ENCODE peak calls at places on chromosomes 4 and X, in ten cellular contexts. U is A549, S is ovary, L is GM12878, F is right lobe of liver, X is stomach, A is GM12891, W is heart left ventricle, M is K562, K is esophagus muscularis mucosa. H is an unnamed sample.

GRCh38 chrX:132181364-132181763 is 37.9 kb downstream of the RAP2C start:
- DNase-seq in U (no peak), S (no peak), L (no peak), F (peak; percentile 48), X (peak; percentile 26), A (no peak), W (peak; percentile 6), M (no peak), K (no peak), H (peak; percentile 30)

GRCh38 chrX:70479970-70480659 is 35.5 kb downstream of the DLG3 start:
- DNase-seq in U (peak; percentile 30), S (no peak), L (no peak), F (no peak), X (peak; percentile 43), A (no peak), W (peak; percentile 6), M (no peak), K (no peak), H (no peak)

GRCh38 chr4:72896515-72896914 is 173.0 kb downstream of the COX18 start:
- DNase-seq in U (peak; percentile 11), S (peak; percentile 51), L (no peak), F (no peak), X (no peak), A (no peak), W (no peak), M (no peak), K (no peak), H (no peak)

GRCh38 chr4:3342182-3342854 is 49.5 kb downstream of the RGS12 start:
- DNase-seq in U (peak; percentile 70), S (no peak), L (no peak), F (no peak), X (no peak), A (no peak), W (no peak), M (no peak), K (no peak), H (no peak)

GRCh38 chr4:109243871-109244270 is 58.6 kb downstream of the COL25A1 start:
- DNase-seq in U (no peak), S (no peak), L (no peak), F (no peak), X (no peak), A (no peak), W (no peak), M (no peak), K (no peak), H (no peak)

GRCh38 chr4:101192244-101192643 is 155.1 kb downstream of the PPP3CA start:
- DNase-seq in U (peak; percentile 71), S (no peak), L (no peak), F (no peak), X (no peak), A (no peak), W (no peak), M (no peak), K (no peak), H (no peak)

GRCh38 chr4:6893449-6894085 is 16.1 kb upstream of the TBC1D14 start:
- DNase-seq in U (peak; percentile 88), S (no peak), L (no peak), F (peak; percentile 64), X (peak; percentile 29), A (no peak), W (no peak), M (no peak), K (no peak), H (no peak)

GRCh38 chr4:130419576-130419975 is 1323.6 kb downstream of the C4orf33 start:
- DNase-seq in U (no peak), S (no peak), L (no peak), F (no peak), X (no peak), A (no peak), W (no peak), M (no peak), K (no peak), H (no peak)

GRCh38 chr4:90495936-90496335 is 368.7 kb downstream of the CCSER1 start:
- DNase-seq in U (peak; percentile 11), S (no peak), L (no peak), F (no peak), X (no peak), A (no peak), W (no peak), M (no peak), K (no peak), H (no peak)

GRCh38 chr4:126396121-126396520 is 1081.4 kb downstream of the FAT4 start:
- DNase-seq in U (no peak), S (no peak), L (no peak), F (no peak), X (no peak), A (no peak), W (no peak), M (no peak), K (no peak), H (no peak)

GRCh38 chrX:128543114-128543513 is 490.9 kb upstream of the ACTRT1 start:
- DNase-seq in U (no peak), S (no peak), L (no peak), F (no peak), X (no peak), A (no peak), W (no peak), M (no peak), K (no peak), H (no peak)

DNA sequence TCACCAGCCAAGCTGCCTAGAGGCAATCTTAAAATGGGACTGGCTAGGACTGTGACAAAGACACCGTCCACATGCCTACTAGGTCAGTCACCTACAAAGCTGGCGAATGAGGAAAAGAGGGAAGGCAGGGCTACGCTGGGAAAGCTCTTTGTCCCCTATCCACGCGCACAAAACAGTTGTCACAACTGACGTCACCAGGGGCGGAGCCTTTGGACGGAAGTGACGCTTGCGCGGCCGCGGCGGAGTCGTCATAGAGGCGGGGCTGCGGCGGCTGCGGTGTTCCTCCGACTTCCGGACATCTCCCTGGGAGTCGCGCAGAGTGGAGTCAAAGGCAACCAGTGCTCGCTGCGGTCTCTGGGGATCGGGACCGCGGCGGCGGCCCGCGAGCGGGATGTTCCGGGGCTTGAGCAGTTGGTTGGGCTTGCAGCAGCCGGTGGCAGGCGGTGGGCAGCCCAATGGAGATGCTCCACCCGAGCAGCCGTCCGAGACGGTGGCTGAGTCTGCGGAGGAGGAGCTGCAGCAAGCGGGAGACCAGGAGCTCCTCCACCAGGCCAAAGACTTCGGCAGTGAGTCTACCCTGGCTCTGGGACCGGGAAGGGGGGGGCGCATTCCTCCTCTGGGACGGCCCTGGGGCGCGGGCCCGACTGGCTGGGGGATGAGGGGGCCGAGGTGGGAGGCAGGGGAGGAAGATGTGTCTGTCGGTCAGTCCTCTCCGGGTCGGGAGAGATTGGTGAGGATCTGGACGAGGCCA is at the start of gene SYAP1:
- DNase-seq in U (peak; percentile 98), S (peak; percentile 99), L (peak; percentile 78), F (peak; percentile 97), X (peak; percentile 99), A (peak; percentile 53), W (peak; percentile 92), M (peak; percentile 81), K (peak; percentile 98), H (peak; percentile 35)
- TF ChIP-seq POLR2A in U (peak; percentile 84), S (peak; percentile 98), L (peak; percentile 94), F (peak; percentile 98), X (peak; percentile 93), A (peak; percentile 83), W (peak; percentile 95), M (peak; percentile 95), K (peak; percentile 87), H (peak; percentile 80)

GRCh38 chr4:132299866-132300265 is 849.2 kb upstream of the PCDH10 start:
- DNase-seq in U (no peak), S (no peak), L (no peak), F (no peak), X (no peak), A (no peak), W (no peak), M (no peak), K (no peak), H (no peak)
- TF ChIP-seq POLR2A in U (no peak), S (no peak), L (no peak), F (no peak), X (no peak), A (no peak), W (no peak), M (no peak), K (no peak), H (no peak)

GRCh38 chr4:169366821-169367220 is 96.1 kb upstream of the SH3RF1 start:
- DNase-seq in U (no peak), S (no peak), L (no peak), F (no peak), X (no peak), A (no peak), W (no peak), M (no peak), K (no peak), H (no peak)

GRCh38 chr4:169377367-169377766 is 106.6 kb upstream of the SH3RF1 start:
- DNase-seq in U (no peak), S (no peak), L (no peak), F (no peak), X (no peak), A (no peak), W (no peak), M (no peak), K (no peak), H (no peak)

GRCh38 chr4:169369634-169370033 is 98.9 kb upstream of the SH3RF1 start:
- DNase-seq in U (no peak), S (no peak), L (no peak), F (no peak), X (no peak), A (no peak), W (no peak), M (no peak), K (no peak), H (no peak)

GRCh38 chr4:169376421-169376820 is 105.7 kb upstream of the SH3RF1 start:
- DNase-seq in U (no peak), S (no peak), L (no peak), F (no peak), X (no peak), A (no peak), W (no peak), M (no peak), K (no peak), H (no peak)

DNA sequence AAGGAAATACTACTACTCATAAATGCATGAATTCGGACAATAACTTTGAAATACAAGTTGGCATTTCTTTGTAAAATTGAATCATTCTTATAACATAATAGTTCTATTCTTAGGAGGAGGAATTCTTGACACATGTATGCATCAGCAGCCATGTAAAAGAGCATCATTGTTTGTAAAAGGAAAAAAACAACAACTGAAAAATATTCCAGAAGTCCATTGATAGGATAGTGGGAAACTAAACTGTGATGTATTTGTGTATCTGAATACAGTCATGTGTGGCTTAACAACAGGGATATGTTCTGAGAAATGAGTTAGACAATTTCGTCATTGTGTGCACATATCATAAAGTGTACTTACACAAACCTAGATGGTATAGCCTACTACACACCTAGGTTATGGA is 102.0 kb upstream of the SH3RF1 start:
- DNase-seq in U (no peak), S (no peak), L (no peak), F (no peak), X (no peak), A (no peak), W (no peak), M (no peak), K (no peak), H (no peak)
- TF ChIP-seq POLR2A in U (no peak), S (no peak), L (no peak), F (no peak), X (no peak), A (no peak), W (no peak), M (no peak), K (no peak), H (no peak)

DNA sequence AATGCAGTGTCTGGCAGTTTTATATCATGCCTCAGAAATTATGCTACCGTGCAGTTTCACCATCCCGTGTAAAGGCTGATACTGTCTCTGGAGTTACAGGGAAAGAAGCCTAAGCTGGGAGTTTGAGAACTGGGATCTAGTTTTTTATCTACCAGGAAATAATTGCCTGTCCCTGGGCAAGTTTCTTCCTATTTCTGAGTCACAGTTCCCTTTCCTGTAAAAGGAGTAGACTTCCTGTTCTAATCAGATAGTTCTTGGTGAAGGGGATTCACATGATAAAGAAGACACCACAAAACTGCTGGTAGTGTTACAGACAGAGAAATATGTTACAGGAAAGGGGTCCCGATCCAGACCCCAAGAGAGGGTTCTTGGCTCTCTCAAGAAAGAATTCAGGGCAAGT is 17.1 kb downstream of the HERC3 start:
- DNase-seq in U (no peak), S (no peak), L (no peak), F (no peak), X (no peak), A (no peak), W (no peak), M (no peak), K (no peak), H (no peak)
- TF ChIP-seq POLR2A in U (no peak), S (no peak), L (no peak), F (no peak), X (no peak), A (no peak), W (no peak), M (no peak), K (no peak), H (no peak)

H was measured in H54.